ENCODE peak calls at places on chromosome 21, in nine cellular contexts. R is GM23248; M is T47D; H is occipital lobe; A is activated CD4-positive, alpha-beta T cell treated with anti-CD3 and anti-CD28 coated beads, Interleukin-2, amount 50 U/mL, for 4 hours; S is NCI-H226; Z is stimulated activated CD4-positive, alpha-beta T cell treated with anti-CD3 and anti-CD28 coated beads, Interleukin-2, amount 100 ng/mL, for 4 hours; U is iPS-NIHi11; N is NB4. P is an unnamed sample.

GRCh38 chr21:16241021-16241420 is 511.2 kb downstream of the USP25 start:
- DNase-seq in Z (no peak), H (no peak), R (peak), M (no peak), S (no peak), A (no peak), U (no peak), N (no peak), P (no peak)

GRCh38 chr21:44485796-44486195 is 30.5 kb downstream of the LRRC3 start:
- DNase-seq in R (no peak), S (no peak), N (no peak), A (no peak), M (no peak), U (no peak), H (no peak), Z (no peak), P (no peak)

GRCh38 chr21:16084776-16085364 is 355.1 kb downstream of the USP25 start:
- DNase-seq in A (no peak), M (no peak), N (no peak), S (no peak), R (peak), U (peak), Z (no peak), H (peak), P (peak)

GRCh38 chr21:37855568-37856391 is 60.5 kb downstream of the KCNJ6 start:
- DNase-seq in H (no peak), S (no peak), A (no peak), N (no peak), U (no peak), M (no peak), R (peak), Z (no peak), P (peak)

GRCh38 chr21:26501622-26502021 is 71.5 kb downstream of the CYYR1 start:
- DNase-seq in Z (no peak), U (no peak), N (no peak), H (no peak), A (no peak), R (no peak), S (no peak), M (no peak), P (no peak)

GRCh38 chr21:42443181-42443785 is 39.6 kb downstream of the UBASH3A start:
- DNase-seq in N (no peak), Z (no peak), U (no peak), R (no peak), S (no peak), A (no peak), M (no peak), H (no peak), P (no peak)

GRCh38 chr21:45408811-45409261 is 3.9 kb downstream of the COL18A1 start:
- DNase-seq in S (no peak), Z (no peak), A (no peak), H (no peak), R (no peak), N (no peak), M (no peak), U (no peak), P (no peak)

GRCh38 chr21:43287111-43287973 is 118.5 kb downstream of the CRYAA start:
- DNase-seq in Z (no peak), S (no peak), M (no peak), A (no peak), H (no peak), R (no peak), U (no peak), N (peak), P (no peak)

GRCh38 chr21:18801468-18801867 is 397.9 kb upstream of the TMPRSS15 start:
- DNase-seq in H (no peak), R (no peak), S (peak), A (no peak), N (peak), U (no peak), M (peak), Z (no peak), P (no peak)

GRCh38 chr21:39647476-39647875 is 34.7 kb downstream of the B3GALT5 start:
- DNase-seq in A (no peak), S (no peak), Z (no peak), R (no peak), U (no peak), M (no peak), H (no peak), N (peak), P (peak)

GRCh38 chr21:36974851-36975192 is 8.4 kb upstream of the HLCS start:
- DNase-seq in A (no peak), R (no peak), M (no peak), U (no peak), S (no peak), Z (no peak), N (no peak), H (no peak), P (no peak)

GRCh38 chr21:14115646-14116045 is 95.1 kb downstream of the LIPI start:
- DNase-seq in Z (no peak), N (no peak), A (no peak), R (no peak), H (no peak), M (no peak), S (no peak), U (no peak), P (no peak)

GRCh38 chr21:26845066-26845749 is at the start of gene ADAMTS1:
- DNase-seq in H (peak), U (peak), A (no peak), M (no peak), S (peak), N (no peak), Z (no peak), R (peak), P (peak)

GRCh38 chr21:39088831-39089380 is 94.3 kb downstream of the PSMG1 start:
- DNase-seq in Z (no peak), S (peak), H (no peak), U (no peak), R (peak), M (no peak), N (no peak), A (no peak), P (peak)

GRCh38 chr21:14942801-14943490 is 121.9 kb downstream of the NRIP1 start:
- DNase-seq in U (no peak), H (no peak), Z (no peak), R (peak), N (no peak), M (no peak), A (no peak), S (peak), P (no peak)

GRCh38 chr21:36847189-36847588 is 119.3 kb downstream of the HLCS start:
- DNase-seq in U (no peak), A (no peak), Z (no peak), H (no peak), R (peak), M (peak), N (no peak), S (peak), P (peak)

GRCh38 chr21:43812139-43812821 is 22.9 kb downstream of the RRP1 start:
- DNase-seq in S (peak), N (peak), M (peak), H (no peak), R (no peak), U (no peak), Z (no peak), A (no peak), P (no peak)

GRCh38 chr21:32448803-32449594 is 36.5 kb downstream of the EVA1C start:
- DNase-seq in R (peak), H (no peak), A (no peak), N (no peak), Z (no peak), S (no peak), U (no peak), M (no peak), P (peak)

GRCh38 chr21:44612669-44613229 is 870 bp downstream of the KRTAP10-8 start:
- DNase-seq in N (no peak), R (no peak), U (no peak), A (no peak), S (no peak), M (no peak), Z (no peak), H (no peak), P (no peak)

GRCh38 chr21:15064576-15065380 is at the start of gene NRIP1:
- DNase-seq in M (peak), Z (peak), A (peak), R (peak), S (peak), H (peak), N (peak), U (peak), P (peak)

GRCh38 chr21:46509760-46510159 is 51.1 kb downstream of the DIP2A start:
- DNase-seq in S (no peak), Z (no peak), A (no peak), M (no peak), N (no peak), U (no peak), H (no peak), R (no peak), P (no peak)

GRCh38 chr21:37503848-37504467 is 137.4 kb downstream of the DYRK1A start:
- DNase-seq in A (no peak), M (no peak), R (peak), Z (peak), S (no peak), H (no peak), U (no peak), N (no peak), P (peak)

GRCh38 chr21:37119421-37120218 is 46.6 kb downstream of the TTC3 start:
- DNase-seq in U (peak), S (peak), N (peak), Z (no peak), R (no peak), M (no peak), A (no peak), H (no peak), P (no peak)

GRCh38 chr21:44473915-44474555 is 18.7 kb downstream of the LRRC3 start:
- DNase-seq in Z (no peak), H (no peak), S (no peak), N (no peak), M (no peak), R (no peak), U (no peak), A (no peak), P (no peak)

GRCh38 chr21:44291936-44292811 is 6.5 kb downstream of the AIRE start:
- DNase-seq in S (no peak), Z (no peak), U (peak), R (peak), A (no peak), H (no peak), M (no peak), N (no peak), P (no peak)

GRCh38 chr21:46229133-46229922 is 754 bp upstream of the LSS start:
- DNase-seq in N (no peak), U (peak), H (no peak), R (no peak), A (no peak), M (no peak), S (no peak), Z (no peak), P (no peak)

GRCh38 chr21:43273016-43273707 is 104.4 kb downstream of the CRYAA start:
- DNase-seq in A (no peak), H (no peak), N (no peak), M (no peak), R (no peak), U (no peak), Z (no peak), S (no peak), P (no peak)

GRCh38 chr21:35004289-35004688 is 44.8 kb downstream of the RUNX1 start:
- DNase-seq in H (no peak), U (no peak), Z (no peak), A (no peak), N (no peak), M (no peak), S (no peak), R (no peak), P (no peak)

GRCh38 chr21:34336756-34337391 is 26.9 kb upstream of the KCNE2 start:
- DNase-seq in S (no peak), N (no peak), H (no peak), U (no peak), M (no peak), Z (no peak), R (no peak), A (no peak), P (peak)

GRCh38 chr21:18832950-18833349 is 429.4 kb upstream of the TMPRSS15 start:
- DNase-seq in U (no peak), S (peak), H (no peak), R (no peak), Z (no peak), A (no peak), M (no peak), N (no peak), P (peak)

GRCh38 chr21:42002421-42002958 is 7.7 kb downstream of the ZBTB21 start:
- DNase-seq in Z (peak), H (peak), A (peak), R (peak), S (peak), M (no peak), U (no peak), N (no peak), P (peak)

GRCh38 chr21:16912075-16912474 is 600.8 kb upstream of the CXADR start:
- DNase-seq in N (no peak), U (no peak), A (no peak), M (no peak), R (peak), S (peak), Z (no peak), H (no peak), P (peak)

GRCh38 chr21:31530364-31530763 is 129.1 kb upstream of the SOD1 start:
- DNase-seq in N (no peak), A (no peak), R (no peak), U (no peak), M (no peak), S (no peak), Z (no peak), H (no peak), P (no peak)

GRCh38 chr21:31988492-31989285 is 115.9 kb downstream of the HUNK start:
- DNase-seq in A (no peak), M (no peak), U (no peak), R (peak), S (no peak), Z (no peak), H (no peak), N (peak), P (peak)

GRCh38 chr21:24941316-24942185 is 665.7 kb downstream of the MRPL39 start:
- DNase-seq in H (no peak), R (no peak), U (no peak), S (peak), A (no peak), Z (no peak), M (peak), N (no peak), P (no peak)

GRCh38 chr21:36134820-36135390 is at the start of gene CBR3:
- DNase-seq in S (peak), H (peak), U (peak), Z (peak), M (peak), N (peak), R (peak), A (peak), P (peak)

GRCh38 chr21:28308516-28308915 is 684.2 kb downstream of the LTN1 start:
- DNase-seq in Z (no peak), U (no peak), A (no peak), N (no peak), R (peak), S (no peak), M (no peak), H (no peak), P (no peak)

GRCh38 chr21:33684923-33685560 is 42.7 kb downstream of the ITSN1 start:
- DNase-seq in S (peak), U (no peak), N (no peak), H (no peak), Z (no peak), R (no peak), M (no peak), A (no peak), P (no peak)

GRCh38 chr21:27645285-27645684 is 678.4 kb upstream of the ADAMTS5 start:
- DNase-seq in H (no peak), U (no peak), Z (no peak), A (no peak), M (no peak), N (no peak), R (peak), S (no peak), P (peak)

GRCh38 chr21:42668620-42669019 is 15.2 kb downstream of the PDE9A start:
- DNase-seq in N (no peak), U (no peak), M (no peak), A (no peak), R (no peak), S (no peak), H (no peak), Z (no peak), P (no peak)